ENCODE peak calls at places on chromosomes 4 and X, in four cellular contexts. V, W, I and P are unnamed samples.

GRCh38 chr4:25658777-25659176 is 3.1 kb downstream of the SLC34A2 start:
- DNase-seq in V (no peak), W (no peak), I (no peak), P (no peak)

GRCh38 chr4:159358226-159358625 is 255.3 kb downstream of the RAPGEF2 start:
- DNase-seq in V (no peak), W (peak), I (no peak), P (no peak)

GRCh38 chr4:123892997-123893745 is 496.6 kb downstream of the SPRY1 start:
- DNase-seq in V (no peak), W (peak), I (no peak), P (no peak)

GRCh38 chrX:131792789-131793462 is 230.2 kb upstream of the STK26 start:
- DNase-seq in V (no peak), W (no peak), I (peak), P (no peak)

GRCh38 chr4:172169871-172170270 is 356.7 kb downstream of the GALNTL6 start:
- DNase-seq in V (no peak), W (no peak), I (no peak), P (no peak)

GRCh38 chr4:164023214-164023613 is 528.7 kb downstream of the TMA16 start:
- DNase-seq in V (no peak), W (no peak), I (no peak), P (no peak)

GRCh38 chr4:79653871-79654270 is 245.8 kb upstream of the GK2 start:
- DNase-seq in V (no peak), W (no peak), I (no peak), P (no peak)

GRCh38 chrX:51894697-51895336 is 1.4 kb downstream of the MAGED1 start:
- DNase-seq in V (no peak), W (peak), I (peak), P (no peak)

GRCh38 chr4:94660614-94661013 is 97.1 kb upstream of the BMPR1B start:
- DNase-seq in V (no peak), W (no peak), I (no peak), P (no peak)

GRCh38 chrX:11143931-11144678 is 33.0 kb downstream of the HCCS start:
- DNase-seq in V (peak), W (peak), I (peak), P (no peak)

GRCh38 chr4:140234697-140235060 is 80.7 kb upstream of the MAML3 start:
- DNase-seq in V (no peak), W (no peak), I (no peak), P (no peak)
- H3K27ac ChIP-seq in V (no peak), W (no peak), I (peak), P (no peak)

DNA sequence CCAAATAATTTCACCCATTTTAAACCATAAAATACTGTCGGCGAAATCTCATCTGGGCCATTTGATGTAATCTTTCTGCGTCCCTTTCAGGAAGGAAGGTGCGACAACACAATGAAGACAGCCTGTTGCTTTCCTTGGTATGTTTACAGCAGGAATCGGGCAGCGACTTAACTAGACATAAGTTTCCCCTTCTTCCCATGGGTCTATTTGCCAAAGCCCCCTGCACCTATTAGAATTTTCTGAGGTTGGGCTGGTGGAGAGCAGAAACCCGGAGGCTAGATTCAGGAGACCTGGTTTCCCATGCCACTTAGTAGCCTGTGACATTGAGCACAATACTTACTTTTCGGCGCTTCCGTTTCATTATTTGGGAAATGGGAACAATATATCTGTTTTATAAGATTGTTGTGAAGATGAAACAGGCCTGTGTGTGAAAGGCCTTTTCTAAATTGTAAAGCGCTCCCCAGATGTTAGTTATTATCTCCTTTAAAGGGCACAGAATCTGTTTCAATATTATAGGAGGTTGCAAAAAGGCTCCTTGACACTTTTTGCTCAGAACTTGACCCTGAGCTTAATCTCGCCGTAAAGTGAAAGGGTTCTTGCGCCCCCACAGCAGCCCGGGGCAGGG is 552 bp upstream of the AFF1 start:
- DNase-seq in V (no peak), W (no peak), I (no peak), P (no peak)
- H3K27ac ChIP-seq in V (peak), W (peak), I (peak), P (peak)

DNA sequence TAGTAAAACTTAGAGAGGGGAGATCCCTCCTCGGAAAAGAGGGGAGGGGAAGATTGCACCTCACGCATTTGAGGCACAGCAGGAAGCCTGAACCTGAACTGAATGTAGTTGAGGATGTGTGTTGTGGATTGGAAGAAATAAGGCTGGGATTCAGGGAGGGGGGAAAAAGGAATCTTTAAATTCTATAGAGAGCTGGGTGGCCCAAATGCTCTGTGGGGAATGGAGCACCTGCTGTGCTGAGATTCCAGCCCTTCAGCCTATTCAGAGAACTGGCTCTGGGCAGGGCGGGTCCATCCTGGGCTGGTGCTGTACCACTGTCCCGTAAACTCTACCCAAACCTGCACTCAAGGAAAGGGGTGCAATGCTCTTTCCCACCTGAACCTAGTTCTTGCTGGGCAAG is 4.1 kb downstream of the FOXO4 start:
- DNase-seq in V (no peak), W (no peak), I (no peak), P (no peak)
- H3K27ac ChIP-seq in V (no peak), W (no peak), I (no peak), P (no peak)

GRCh38 chr4:26912069-26912468 is 51.4 kb downstream of the STIM2 start:
- DNase-seq in V (no peak), W (no peak), I (no peak), P (no peak)

GRCh38 chr4:26911254-26911653 is 50.6 kb downstream of the STIM2 start:
- DNase-seq in V (no peak), W (no peak), I (no peak), P (no peak)

GRCh38 chr4:26909369-26909768 is 48.7 kb downstream of the STIM2 start:
- DNase-seq in V (no peak), W (peak), I (no peak), P (no peak)

GRCh38 chr4:26905172-26905571 is 44.5 kb downstream of the STIM2 start:
- DNase-seq in V (no peak), W (no peak), I (no peak), P (no peak)

GRCh38 chr4:26907731-26908599 is 47.3 kb downstream of the STIM2 start:
- DNase-seq in V (no peak), W (no peak), I (no peak), P (no peak)
- H3K27ac ChIP-seq in V (no peak), W (no peak), I (no peak), P (no peak)

DNA sequence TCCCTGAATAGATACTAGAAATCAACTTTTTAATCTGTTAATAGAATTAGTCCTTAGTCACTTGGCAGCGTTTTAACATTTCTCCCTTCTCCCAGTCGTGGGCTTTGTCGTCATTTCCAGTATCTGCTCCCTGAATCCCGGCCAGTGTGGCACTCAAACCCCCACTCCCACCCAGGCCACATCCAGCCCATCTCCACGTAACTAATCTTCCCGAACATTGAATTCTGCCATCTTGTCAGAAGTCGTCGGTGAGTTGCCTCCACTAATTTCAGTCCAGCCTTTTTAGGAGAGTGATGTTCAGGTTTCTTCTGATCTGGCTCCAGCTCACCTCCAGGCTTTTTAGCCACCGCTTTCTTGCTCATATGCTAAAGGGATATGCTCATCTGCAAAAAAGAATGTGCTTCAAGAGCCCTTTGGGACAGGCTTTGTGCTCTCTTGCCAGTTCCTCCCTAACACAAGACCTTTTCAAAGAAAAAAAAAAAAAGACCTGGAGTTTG is 1.3 kb downstream of the TMEM165 start:
- DNase-seq in V (no peak), W (peak), I (peak), P (no peak)
- H3K27ac ChIP-seq in V (no peak), W (peak), I (peak), P (peak)

GRCh38 chr4:149523039-149523438 is 292.6 kb downstream of the IQCM start:
- DNase-seq in V (no peak), W (no peak), I (no peak), P (no peak)
- H3K27ac ChIP-seq in V (no peak), W (no peak), I (no peak), P (no peak)